ENCODE peak calls at places on chromosomes 16 and 17, in six cellular contexts. B is PC-3, S is MM.1S, Q is GM23248, O is HCT116, P is OCI-LY7. Y is an unnamed sample.

GRCh38 chr17:2982854-2983636 is 80.4 kb downstream of the OR1D5 start:
- DNase-seq in B (no peak), S (no peak), Q (peak), O (no peak), P (no peak), Y (no peak)

GRCh38 chr17:33366998-33367397 is 73.9 kb upstream of the ASIC2 start:
- DNase-seq in B (no peak), S (no peak), Q (no peak), O (no peak), P (no peak), Y (no peak)

GRCh38 chr17:40070895-40071719 is 8.3 kb downstream of the THRA start:
- DNase-seq in B (no peak), S (no peak), Q (peak), O (no peak), P (no peak), Y (no peak)

GRCh38 chr17:80468222-80468621 is 8.2 kb downstream of the NPTX1 start:
- DNase-seq in B (no peak), S (no peak), Q (no peak), O (no peak), P (no peak), Y (peak)

GRCh38 chr16:8572919-8573724 is 17.2 kb downstream of the TMEM114 start:
- DNase-seq in B (peak), S (peak), Q (peak), O (peak), P (peak), Y (peak)

GRCh38 chr17:15413101-15413750 is 54.2 kb downstream of the CDRT4 start:
- DNase-seq in B (no peak), S (no peak), Q (no peak), O (no peak), P (no peak), Y (no peak)

GRCh38 chr17:44084131-44084538 is 13.6 kb downstream of the G6PC3 start:
- DNase-seq in B (peak), S (peak), Q (peak), O (no peak), P (peak), Y (peak)

GRCh38 chr16:17389392-17389791 is 81.4 kb downstream of the XYLT1 start:
- DNase-seq in B (no peak), S (no peak), Q (peak), O (no peak), P (no peak), Y (no peak)

GRCh38 chr16:89096768-89097527 is 3.3 kb downstream of the ACSF3 start:
- DNase-seq in B (no peak), S (no peak), Q (no peak), O (no peak), P (peak), Y (no peak)

GRCh38 chr17:32396343-32396742 is 46.4 kb downstream of the ZNF207 start:
- DNase-seq in B (no peak), S (no peak), Q (no peak), O (no peak), P (no peak), Y (no peak)

GRCh38 chr17:63999680-64000531 is 1.8 kb downstream of the PRR29 start:
- DNase-seq in B (no peak), S (no peak), Q (no peak), O (no peak), P (no peak), Y (peak)

GRCh38 chr16:55209626-55210025 is 114.4 kb upstream of the IRX6 start:
- DNase-seq in B (no peak), S (no peak), Q (no peak), O (no peak), P (no peak), Y (no peak)

GRCh38 chr16:85365120-85365519 is 248.0 kb upstream of the GSE1 start:
- DNase-seq in B (no peak), S (no peak), Q (no peak), O (no peak), P (no peak), Y (no peak)

GRCh38 chr16:55386534-55387296 is 62.7 kb downstream of the IRX6 start:
- DNase-seq in B (peak), S (no peak), Q (no peak), O (no peak), P (no peak), Y (no peak)

GRCh38 chr16:53090591-53091507 is 36.1 kb downstream of the CHD9 start:
- DNase-seq in B (no peak), S (peak), Q (peak), O (no peak), P (peak), Y (peak)

GRCh38 chr16:878886-879285 is 78.4 kb upstream of the GNG13 start:
- DNase-seq in B (no peak), S (no peak), Q (no peak), O (no peak), P (no peak), Y (no peak)

GRCh38 chr16:79602615-79603014 is 2.1 kb upstream of the MAF start:
- DNase-seq in B (no peak), S (peak), Q (no peak), O (no peak), P (no peak), Y (no peak)

GRCh38 chr17:15917439-15918027 is 27.4 kb upstream of the ADORA2B start:
- DNase-seq in B (no peak), S (no peak), Q (peak), O (no peak), P (no peak), Y (no peak)

GRCh38 chr17:77222356-77222755 is 81.6 kb downstream of the SEC14L1 start:
- DNase-seq in B (no peak), S (no peak), Q (no peak), O (no peak), P (no peak), Y (no peak)

GRCh38 chr17:38430822-38431221 is 2.6 kb downstream of the ARHGAP23 start:
- DNase-seq in B (no peak), S (no peak), Q (no peak), O (no peak), P (no peak), Y (no peak)

GRCh38 chr16:55323637-55324490 is at the start of gene IRX6:
- DNase-seq in B (no peak), S (no peak), Q (peak), O (no peak), P (no peak), Y (peak)

GRCh38 chr17:2406903-2407790 is 6.3 kb upstream of the MNT start:
- DNase-seq in B (peak), S (no peak), Q (peak), O (peak), P (no peak), Y (no peak)

GRCh38 chr16:1208239-1208830 is 16.7 kb downstream of the TPSG1 start:
- DNase-seq in B (no peak), S (no peak), Q (no peak), O (no peak), P (no peak), Y (no peak)

GRCh38 chr17:55492951-55493350 is 18.3 kb downstream of the SMIM36 start:
- DNase-seq in B (no peak), S (no peak), Q (no peak), O (no peak), P (no peak), Y (no peak)

GRCh38 chr17:37292429-37293139 is 83.2 kb upstream of the C17orf78 start:
- DNase-seq in B (no peak), S (no peak), Q (peak), O (no peak), P (peak), Y (no peak)

GRCh38 chr17:7552621-7553051 is 3.8 kb downstream of the TNFSF12 start:
- DNase-seq in B (no peak), S (peak), Q (no peak), O (no peak), P (peak), Y (no peak)

GRCh38 chr17:77825621-77826020 is 132.9 kb upstream of the TNRC6C start:
- DNase-seq in B (no peak), S (no peak), Q (no peak), O (no peak), P (no peak), Y (no peak)

GRCh38 chr17:42290577-42290976 is 2.3 kb downstream of the STAT5A start:
- DNase-seq in B (no peak), S (no peak), Q (no peak), O (no peak), P (no peak), Y (peak)

GRCh38 chr17:17591408-17592265 is at the start of gene PEMT:
- DNase-seq in B (peak), S (peak), Q (peak), O (peak), P (peak), Y (peak)

GRCh38 chr16:51433597-51433996 is 282.5 kb upstream of the SALL1 start:
- DNase-seq in B (no peak), S (no peak), Q (no peak), O (no peak), P (no peak), Y (no peak)

GRCh38 chr16:51429041-51429440 is 278.0 kb upstream of the SALL1 start:
- DNase-seq in B (no peak), S (no peak), Q (no peak), O (no peak), P (no peak), Y (no peak)

GRCh38 chr16:51431517-51432241 is 280.6 kb upstream of the SALL1 start:
- DNase-seq in B (no peak), S (peak), Q (peak), O (no peak), P (no peak), Y (peak)

GRCh38 chr16:51427081-51427480 is 276.0 kb upstream of the SALL1 start:
- DNase-seq in B (no peak), S (no peak), Q (no peak), O (no peak), P (no peak), Y (no peak)

GRCh38 chr16:51430716-51431369 is 279.8 kb upstream of the SALL1 start:
- DNase-seq in B (no peak), S (no peak), Q (peak), O (no peak), P (no peak), Y (no peak)
- TF ChIP-seq EZH2phosphoT487 in B (no peak), S (no peak), Q (no peak), O (no peak), P (no peak), Y (no peak)

GRCh38 chr17:81735181-81736102 is 23.4 kb downstream of the SLC25A10 start:
- DNase-seq in B (peak), S (no peak), Q (peak), O (no peak), P (no peak), Y (no peak)
- TF ChIP-seq EZH2phosphoT487 in B (no peak), S (no peak), Q (no peak), O (no peak), P (no peak), Y (no peak)

DNA sequence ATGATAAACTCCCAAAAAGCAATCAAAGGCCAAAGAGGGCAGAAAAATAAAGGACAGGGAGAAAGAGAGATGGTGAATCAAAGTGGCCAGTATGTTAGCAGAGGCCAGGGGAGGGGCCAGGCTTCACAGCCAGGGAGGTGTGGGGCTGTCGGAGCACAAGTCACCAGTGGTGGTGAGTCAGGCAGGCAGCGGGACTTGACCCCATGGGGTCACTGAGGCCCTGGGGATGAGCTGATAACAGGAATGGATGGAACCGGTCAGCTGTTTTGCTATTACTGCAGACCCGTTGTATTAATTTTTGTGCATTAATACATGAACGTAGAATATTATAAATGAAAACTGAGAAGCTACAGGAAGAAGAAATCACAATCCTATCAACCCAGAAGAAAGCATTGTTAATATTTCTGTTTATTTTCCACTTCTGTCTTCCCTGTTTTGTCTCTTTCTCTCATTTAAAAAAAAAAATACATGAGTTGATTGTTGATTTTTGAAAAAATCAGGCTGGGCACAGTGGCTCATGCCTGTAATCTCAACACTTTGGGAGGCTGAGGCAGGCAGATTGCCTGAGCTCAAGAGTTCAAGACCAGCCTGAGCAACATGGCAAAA is 106.9 kb downstream of the SOCS1 start:
- DNase-seq in B (no peak), S (no peak), Q (no peak), O (no peak), P (no peak), Y (no peak)
- TF ChIP-seq EZH2phosphoT487 in B (no peak), S (no peak), Q (no peak), O (no peak), P (no peak), Y (no peak)

DNA sequence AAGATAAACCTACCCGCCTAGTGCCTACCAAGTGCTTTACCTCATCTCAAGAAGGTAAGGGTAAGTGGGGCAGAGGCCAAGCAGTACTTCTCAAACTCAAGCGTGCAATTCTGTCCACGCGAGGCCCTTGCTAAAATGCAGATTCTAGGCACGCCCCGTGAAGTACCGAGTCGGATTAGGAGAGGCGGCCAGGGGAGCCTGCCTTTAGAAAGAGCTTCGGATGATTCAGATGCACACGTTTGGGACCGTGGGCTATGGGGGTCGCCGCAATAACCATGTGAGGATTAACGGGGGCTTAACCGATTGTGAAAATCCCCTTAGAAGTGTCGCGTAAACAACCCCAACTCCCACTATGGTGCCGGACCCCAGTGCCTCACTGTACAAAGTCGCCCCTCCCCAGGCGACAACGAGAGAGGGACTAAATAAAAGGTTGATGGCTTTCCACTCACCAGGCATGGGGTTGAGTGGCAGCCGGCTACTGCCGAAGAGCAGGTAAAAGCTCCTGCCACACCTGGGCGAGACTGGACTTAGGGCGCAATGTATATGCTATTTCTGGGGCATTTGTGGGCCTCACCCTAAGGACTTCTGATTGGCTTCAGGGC is 681 bp upstream of the SP2 start:
- DNase-seq in B (peak), S (peak), Q (peak), O (no peak), P (peak), Y (no peak)
- TF ChIP-seq EZH2phosphoT487 in B (no peak), S (no peak), Q (no peak), O (no peak), P (no peak), Y (no peak)

DNA sequence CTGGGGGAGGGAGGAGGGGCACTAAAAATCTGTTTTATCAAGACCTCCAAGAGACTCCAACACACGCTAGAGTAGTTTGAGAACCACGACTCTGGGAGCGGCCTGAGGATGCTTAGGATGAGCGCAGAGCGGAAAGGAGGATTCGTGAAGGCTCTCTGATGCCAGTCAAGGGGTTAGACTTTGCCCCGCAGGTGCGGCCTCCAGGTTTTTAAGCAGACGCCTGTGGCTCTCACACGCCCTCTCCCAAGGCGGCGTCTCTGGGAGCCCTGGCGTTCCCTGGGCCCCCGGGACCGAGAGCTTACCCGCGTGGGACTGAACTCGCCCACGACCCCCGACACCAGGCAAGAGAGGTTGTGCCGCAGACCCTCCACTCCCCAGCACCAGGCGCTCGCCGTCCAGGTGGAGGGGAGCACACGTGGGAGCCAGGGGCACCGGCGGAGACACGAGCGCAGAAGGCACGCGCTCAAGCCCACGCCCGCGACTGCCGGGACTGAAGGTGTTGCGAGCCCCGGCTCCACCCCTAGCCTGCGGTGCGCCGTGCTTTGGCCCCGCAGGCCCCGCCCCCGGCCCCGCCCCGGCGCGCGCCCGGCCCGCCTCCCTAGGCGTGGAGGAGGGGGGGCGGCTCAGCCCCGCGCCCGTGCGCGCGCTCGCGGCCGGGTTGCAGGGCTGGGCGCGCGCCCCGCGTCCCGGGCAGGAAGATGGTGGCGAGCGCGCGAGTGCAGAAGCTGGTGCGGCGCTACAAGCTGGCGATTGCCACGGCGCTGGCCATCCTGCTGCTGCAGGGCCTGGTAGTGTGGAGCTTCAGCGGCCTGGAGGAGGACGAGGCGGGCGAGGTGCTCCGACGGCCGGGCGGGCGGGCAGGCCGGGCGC is at the start of gene XYLT2:
- DNase-seq in B (peak), S (peak), Q (peak), O (peak), P (peak), Y (peak)
- TF ChIP-seq EZH2phosphoT487 in B (no peak), S (no peak), Q (no peak), O (no peak), P (no peak), Y (no peak)

GRCh38 chr16:80659865-80660264 is 119.1 kb downstream of the DYNLRB2 start:
- DNase-seq in B (no peak), S (no peak), Q (no peak), O (no peak), P (no peak), Y (no peak)

GRCh38 chr16:80656161-80656560 is 115.4 kb downstream of the DYNLRB2 start:
- DNase-seq in B (no peak), S (no peak), Q (no peak), O (no peak), P (no peak), Y (no peak)

GRCh38 chr16:80654094-80654862 is 113.5 kb downstream of the DYNLRB2 start:
- DNase-seq in B (no peak), S (no peak), Q (no peak), O (no peak), P (no peak), Y (no peak)

GRCh38 chr16:80655751-80656150 is 115.0 kb downstream of the DYNLRB2 start:
- DNase-seq in B (no peak), S (no peak), Q (no peak), O (no peak), P (no peak), Y (no peak)

GRCh38 chr16:80656731-80657150 is 115.9 kb downstream of the DYNLRB2 start:
- DNase-seq in B (no peak), S (peak), Q (peak), O (no peak), P (no peak), Y (no peak)
- TF ChIP-seq EZH2phosphoT487 in B (no peak), S (no peak), Q (no peak), O (no peak), P (no peak), Y (no peak)

GRCh38 chr17:45149669-45150603 is 1.7 kb downstream of the HEXIM1 start:
- DNase-seq in B (peak), S (peak), Q (peak), O (no peak), P (peak), Y (peak)
- TF ChIP-seq EZH2phosphoT487 in B (no peak), S (no peak), Q (no peak), O (no peak), P (no peak), Y (no peak)

Y was measured in SK-N-SH.